ENCODE peak calls at places on chromosomes 3 and 15, in seven cellular contexts. One of them, this sample, is unnamed. For H3K4me1, the result is how much of the 10 kb centered on the place peaks cover.

GRCh38 chr3:146100825-146101444 is 60.0 kb downstream of the PLOD2 start:
- DNase-seq in Peyer's patch: no peak
- DNase-seq in gastrocnemius medialis: no peak
- DNase-seq in right lobe of liver: no peak
- DNase-seq in heart left ventricle: no peak
- DNase-seq in stomach: no peak
- DNase-seq in suprapubic skin: no peak
- DNase-seq in this sample: no peak

GRCh38 chr3:59559721-59560514 is 510.1 kb upstream of the CFAP20DC start:
- DNase-seq in Peyer's patch: no peak
- DNase-seq in gastrocnemius medialis: no peak
- DNase-seq in right lobe of liver: no peak
- DNase-seq in heart left ventricle: no peak
- DNase-seq in stomach: no peak
- DNase-seq in suprapubic skin: no peak
- DNase-seq in this sample: no peak

GRCh38 chr3:170811515-170811914 is 58.5 kb downstream of the RPL22L1 start:
- DNase-seq in Peyer's patch: no peak
- DNase-seq in gastrocnemius medialis: no peak
- DNase-seq in right lobe of liver: no peak
- DNase-seq in heart left ventricle: no peak
- DNase-seq in stomach: no peak
- DNase-seq in suprapubic skin: no peak
- DNase-seq in this sample: no peak

GRCh38 chr3:69197922-69198540 is 75.6 kb upstream of the LMOD3 start:
- DNase-seq in Peyer's patch: peak
- DNase-seq in gastrocnemius medialis: no peak
- DNase-seq in right lobe of liver: no peak
- DNase-seq in heart left ventricle: no peak
- DNase-seq in stomach: no peak
- DNase-seq in suprapubic skin: no peak
- DNase-seq in this sample: no peak

GRCh38 chr15:40340740-40341400 is at the start of gene CCDC9B:
- DNase-seq in Peyer's patch: peak
- DNase-seq in gastrocnemius medialis: peak
- DNase-seq in right lobe of liver: peak
- DNase-seq in heart left ventricle: peak
- DNase-seq in stomach: peak
- DNase-seq in suprapubic skin: peak
- DNase-seq in this sample: peak

GRCh38 chr3:177968891-177969290 is 567.3 kb upstream of the KCNMB2 start:
- DNase-seq in Peyer's patch: no peak
- DNase-seq in gastrocnemius medialis: no peak
- DNase-seq in right lobe of liver: no peak
- DNase-seq in heart left ventricle: no peak
- DNase-seq in stomach: no peak
- DNase-seq in suprapubic skin: no peak
- DNase-seq in this sample: no peak

GRCh38 chr3:42763023-42763422 is 10.0 kb downstream of the CCDC13 start:
- DNase-seq in Peyer's patch: no peak
- DNase-seq in gastrocnemius medialis: no peak
- DNase-seq in right lobe of liver: no peak
- DNase-seq in heart left ventricle: no peak
- DNase-seq in stomach: no peak
- DNase-seq in suprapubic skin: no peak
- DNase-seq in this sample: no peak

GRCh38 chr3:120450914-120451669 is at the start of gene FSTL1:
- DNase-seq in Peyer's patch: peak
- DNase-seq in gastrocnemius medialis: peak
- DNase-seq in right lobe of liver: peak
- DNase-seq in heart left ventricle: peak
- DNase-seq in stomach: no peak
- DNase-seq in suprapubic skin: peak
- DNase-seq in this sample: peak

GRCh38 chr3:102483556-102483955 is 48.7 kb downstream of the ZPLD1 start:
- DNase-seq in Peyer's patch: no peak
- DNase-seq in gastrocnemius medialis: no peak
- DNase-seq in right lobe of liver: no peak
- DNase-seq in heart left ventricle: no peak
- DNase-seq in stomach: no peak
- DNase-seq in suprapubic skin: no peak
- DNase-seq in this sample: no peak

GRCh38 chr15:29805043-29805707 is 17.1 kb downstream of the TJP1 start:
- DNase-seq in Peyer's patch: no peak
- DNase-seq in gastrocnemius medialis: no peak
- DNase-seq in right lobe of liver: peak
- DNase-seq in heart left ventricle: peak
- DNase-seq in stomach: no peak
- DNase-seq in suprapubic skin: no peak
- DNase-seq in this sample: peak

GRCh38 chr15:68447976-68448755 is 16.2 kb upstream of the ITGA11 start:
- DNase-seq in Peyer's patch: no peak
- DNase-seq in gastrocnemius medialis: no peak
- DNase-seq in right lobe of liver: no peak
- DNase-seq in heart left ventricle: no peak
- DNase-seq in stomach: no peak
- DNase-seq in suprapubic skin: no peak
- DNase-seq in this sample: no peak

GRCh38 chr15:82874961-82875360 is 65.5 kb downstream of the WHAMM start:
- DNase-seq in Peyer's patch: no peak
- DNase-seq in gastrocnemius medialis: peak
- DNase-seq in right lobe of liver: no peak
- DNase-seq in heart left ventricle: no peak
- DNase-seq in stomach: peak
- DNase-seq in suprapubic skin: no peak
- DNase-seq in this sample: no peak

GRCh38 chr3:23760871-23761373 is 44.8 kb upstream of the UBE2E1 start:
- DNase-seq in Peyer's patch: no peak
- DNase-seq in gastrocnemius medialis: no peak
- DNase-seq in right lobe of liver: no peak
- DNase-seq in heart left ventricle: no peak
- DNase-seq in stomach: no peak
- DNase-seq in suprapubic skin: no peak
- DNase-seq in this sample: no peak

GRCh38 chr3:135924506-135924905 is 41.0 kb upstream of the PPP2R3A start:
- DNase-seq in Peyer's patch: no peak
- DNase-seq in gastrocnemius medialis: no peak
- DNase-seq in right lobe of liver: no peak
- DNase-seq in heart left ventricle: no peak
- DNase-seq in stomach: no peak
- DNase-seq in suprapubic skin: no peak
- DNase-seq in this sample: no peak

GRCh38 chr15:48336940-48337339 is 5.7 kb downstream of the DUT start:
- DNase-seq in Peyer's patch: no peak
- DNase-seq in gastrocnemius medialis: no peak
- DNase-seq in right lobe of liver: no peak
- DNase-seq in heart left ventricle: no peak
- DNase-seq in stomach: no peak
- DNase-seq in suprapubic skin: no peak
- DNase-seq in this sample: no peak

GRCh38 chr15:73388256-73388781 is 19.6 kb upstream of the HCN4 start:
- DNase-seq in Peyer's patch: no peak
- DNase-seq in gastrocnemius medialis: no peak
- DNase-seq in right lobe of liver: no peak
- DNase-seq in heart left ventricle: no peak
- DNase-seq in stomach: no peak
- DNase-seq in suprapubic skin: no peak
- DNase-seq in this sample: no peak

GRCh38 chr15:68113273-68113672 is 59.2 kb downstream of the PIAS1 start:
- DNase-seq in Peyer's patch: no peak
- DNase-seq in gastrocnemius medialis: no peak
- DNase-seq in right lobe of liver: peak
- DNase-seq in heart left ventricle: no peak
- DNase-seq in stomach: no peak
- DNase-seq in suprapubic skin: no peak
- DNase-seq in this sample: no peak

GRCh38 chr3:138444104-138444503 is 9.7 kb downstream of the ESYT3 start:
- DNase-seq in Peyer's patch: no peak
- DNase-seq in gastrocnemius medialis: no peak
- DNase-seq in right lobe of liver: no peak
- DNase-seq in heart left ventricle: no peak
- DNase-seq in stomach: no peak
- DNase-seq in suprapubic skin: no peak
- DNase-seq in this sample: no peak

GRCh38 chr3:8499181-8499611 is 2.4 kb upstream of the LMCD1 start:
- DNase-seq in Peyer's patch: no peak
- DNase-seq in gastrocnemius medialis: no peak
- DNase-seq in right lobe of liver: no peak
- DNase-seq in heart left ventricle: peak
- DNase-seq in stomach: peak
- DNase-seq in suprapubic skin: no peak
- DNase-seq in this sample: peak
- TF ChIP-seq POLR2A in Peyer's patch: no peak
- TF ChIP-seq POLR2A in gastrocnemius medialis: no peak
- TF ChIP-seq POLR2A in right lobe of liver: no peak
- TF ChIP-seq POLR2A in heart left ventricle: no peak
- TF ChIP-seq POLR2A in stomach: no peak
- TF ChIP-seq POLR2A in suprapubic skin: no peak
- TF ChIP-seq POLR2A in this sample: no peak

GRCh38 chr15:89665449-89666146 is 10.3 kb upstream of the KIF7 start:
- DNase-seq in Peyer's patch: peak
- DNase-seq in gastrocnemius medialis: peak
- DNase-seq in right lobe of liver: peak
- DNase-seq in heart left ventricle: peak
- DNase-seq in stomach: peak
- DNase-seq in suprapubic skin: no peak
- DNase-seq in this sample: peak

GRCh38 chr15:89664441-89664840 is 9.2 kb upstream of the KIF7 start:
- DNase-seq in Peyer's patch: peak
- DNase-seq in gastrocnemius medialis: no peak
- DNase-seq in right lobe of liver: no peak
- DNase-seq in heart left ventricle: no peak
- DNase-seq in stomach: no peak
- DNase-seq in suprapubic skin: no peak
- DNase-seq in this sample: no peak

GRCh38 chr15:89664951-89665350 is 9.7 kb upstream of the KIF7 start:
- DNase-seq in Peyer's patch: no peak
- DNase-seq in gastrocnemius medialis: no peak
- DNase-seq in right lobe of liver: no peak
- DNase-seq in heart left ventricle: no peak
- DNase-seq in stomach: no peak
- DNase-seq in suprapubic skin: no peak
- DNase-seq in this sample: no peak

GRCh38 chr15:89660556-89660955 is 5.3 kb upstream of the KIF7 start:
- DNase-seq in Peyer's patch: no peak
- DNase-seq in gastrocnemius medialis: no peak
- DNase-seq in right lobe of liver: no peak
- DNase-seq in heart left ventricle: no peak
- DNase-seq in stomach: no peak
- DNase-seq in suprapubic skin: no peak
- DNase-seq in this sample: no peak

GRCh38 chr15:89662893-89663673 is 7.8 kb upstream of the KIF7 start:
- DNase-seq in Peyer's patch: peak
- DNase-seq in gastrocnemius medialis: peak
- DNase-seq in right lobe of liver: peak
- DNase-seq in heart left ventricle: peak
- DNase-seq in stomach: peak
- DNase-seq in suprapubic skin: no peak
- DNase-seq in this sample: no peak
- TF ChIP-seq CTCF in Peyer's patch: no peak
- TF ChIP-seq CTCF in gastrocnemius medialis: no peak
- TF ChIP-seq CTCF in right lobe of liver: no peak
- TF ChIP-seq CTCF in heart left ventricle: no peak
- TF ChIP-seq CTCF in stomach: no peak
- TF ChIP-seq CTCF in suprapubic skin: no peak
- TF ChIP-seq CTCF in this sample: no peak

DNA sequence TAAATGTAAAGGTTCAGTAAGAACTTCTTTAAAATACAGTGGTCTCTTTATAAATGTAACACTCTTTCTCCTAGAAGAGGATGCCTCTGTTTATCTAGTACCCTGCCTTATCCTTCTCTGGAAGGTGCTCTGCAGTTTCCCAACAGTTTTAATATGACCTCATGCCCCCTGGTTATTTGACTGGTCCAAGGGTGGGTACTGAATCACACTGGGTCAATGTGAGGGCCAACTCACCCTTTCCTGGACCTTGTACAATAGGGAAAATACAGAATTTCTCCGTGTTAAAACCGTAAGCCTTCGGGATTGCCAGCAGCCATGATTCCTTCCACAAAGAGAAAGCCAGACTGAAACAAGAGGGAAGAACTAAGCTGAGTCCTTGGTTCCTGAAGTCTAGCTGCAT is 9.2 kb downstream of the DCBLD2 start:
- DNase-seq in Peyer's patch: no peak
- DNase-seq in gastrocnemius medialis: no peak
- DNase-seq in right lobe of liver: no peak
- DNase-seq in heart left ventricle: no peak
- DNase-seq in stomach: no peak
- DNase-seq in suprapubic skin: no peak
- DNase-seq in this sample: no peak
- H3K4me1 ChIP-seq in Peyer's patch: under half
- H3K4me1 ChIP-seq in gastrocnemius medialis: under half
- H3K4me1 ChIP-seq in right lobe of liver: under half
- H3K4me1 ChIP-seq in heart left ventricle: under half
- H3K4me1 ChIP-seq in stomach: under half
- H3K4me1 ChIP-seq in suprapubic skin: under half
- H3K4me1 ChIP-seq in this sample: under half

GRCh38 chr15:98647774-98648653 is at the start of gene IGF1R:
- DNase-seq in Peyer's patch: peak
- DNase-seq in gastrocnemius medialis: peak
- DNase-seq in right lobe of liver: peak
- DNase-seq in heart left ventricle: peak
- DNase-seq in stomach: peak
- DNase-seq in suprapubic skin: peak
- DNase-seq in this sample: peak
- TF ChIP-seq POLR2A in Peyer's patch: no peak
- TF ChIP-seq POLR2A in gastrocnemius medialis: peak
- TF ChIP-seq POLR2A in right lobe of liver: no peak
- TF ChIP-seq POLR2A in heart left ventricle: peak
- TF ChIP-seq POLR2A in stomach: no peak
- TF ChIP-seq POLR2A in suprapubic skin: peak
- TF ChIP-seq POLR2A in this sample: peak

GRCh38 chr3:67783281-67784250 is 129.2 kb upstream of the SUCLG2 start:
- DNase-seq in Peyer's patch: no peak
- DNase-seq in gastrocnemius medialis: no peak
- DNase-seq in right lobe of liver: no peak
- DNase-seq in heart left ventricle: no peak
- DNase-seq in stomach: no peak
- DNase-seq in suprapubic skin: no peak
- DNase-seq in this sample: no peak
- TF ChIP-seq CTCF in Peyer's patch: no peak
- TF ChIP-seq CTCF in gastrocnemius medialis: no peak
- TF ChIP-seq CTCF in right lobe of liver: no peak
- TF ChIP-seq CTCF in heart left ventricle: no peak
- TF ChIP-seq CTCF in stomach: no peak
- TF ChIP-seq CTCF in suprapubic skin: no peak
- TF ChIP-seq CTCF in this sample: no peak

GRCh38 chr3:179703816-179704215 is 51.0 kb downstream of the USP13 start:
- DNase-seq in Peyer's patch: no peak
- DNase-seq in gastrocnemius medialis: no peak
- DNase-seq in right lobe of liver: no peak
- DNase-seq in heart left ventricle: no peak
- DNase-seq in stomach: no peak
- DNase-seq in suprapubic skin: no peak
- DNase-seq in this sample: no peak
- H3K4me1 ChIP-seq in Peyer's patch: under half
- H3K4me1 ChIP-seq in gastrocnemius medialis: half or more
- H3K4me1 ChIP-seq in right lobe of liver: under half
- H3K4me1 ChIP-seq in heart left ventricle: under half
- H3K4me1 ChIP-seq in stomach: under half
- H3K4me1 ChIP-seq in suprapubic skin: under half
- H3K4me1 ChIP-seq in this sample: under half

This sample was measured in prostate gland.